ENCODE peak calls at places on chromosome 13, in four cellular contexts. One of them, this sample, is unnamed.
A peak's percentile ranks its signal among the peaks of the same experiment; 100 is the strongest.

GRCh38 chr13:29594310-29594709 is 1.2 kb downstream of the SLC7A1 start:
- DNase-seq in H1: no peak
- DNase-seq in H9: no peak
- DNase-seq in mesendoderm: peak; percentile 71
- DNase-seq in this sample: peak; percentile 91

GRCh38 chr13:20567881-20568528 is 1.0 kb downstream of the IFT88 start:
- DNase-seq in H1: no peak
- DNase-seq in H9: no peak
- DNase-seq in mesendoderm: no peak
- DNase-seq in this sample: no peak

GRCh38 chr13:30111810-30112209 is 195.5 kb downstream of the KATNAL1 start:
- DNase-seq in H1: no peak
- DNase-seq in H9: peak; percentile 54
- DNase-seq in mesendoderm: peak; percentile 54
- DNase-seq in this sample: no peak

GRCh38 chr13:112857914-112858490 is 111.0 kb upstream of the MCF2L start:
- DNase-seq in H1: no peak
- DNase-seq in H9: no peak
- DNase-seq in mesendoderm: no peak
- DNase-seq in this sample: no peak

GRCh38 chr13:26132756-26133155 is 80.9 kb upstream of the SHISA2 start:
- DNase-seq in H1: no peak
- DNase-seq in H9: no peak
- DNase-seq in mesendoderm: peak; percentile 52
- DNase-seq in this sample: peak; percentile 13

GRCh38 chr13:111074826-111075225 is 40.3 kb upstream of the ARHGEF7 start:
- DNase-seq in H1: no peak
- DNase-seq in H9: no peak
- DNase-seq in mesendoderm: no peak
- DNase-seq in this sample: no peak

GRCh38 chr13:104008571-104009435 is 942.6 kb upstream of the SLC10A2 start:
- DNase-seq in H1: no peak
- DNase-seq in H9: no peak
- DNase-seq in mesendoderm: no peak
- DNase-seq in this sample: peak; percentile 90

GRCh38 chr13:33999830-34000605 is 182.1 kb downstream of the RFC3 start:
- DNase-seq in H1: no peak
- DNase-seq in H9: no peak
- DNase-seq in mesendoderm: no peak
- DNase-seq in this sample: no peak

GRCh38 chr13:51585234-51585672 is 991 bp downstream of the WDFY2 start:
- DNase-seq in H1: no peak
- DNase-seq in H9: no peak
- DNase-seq in mesendoderm: no peak
- DNase-seq in this sample: peak; percentile 24

GRCh38 chr13:84649853-84650252 is 767.6 kb upstream of the SLITRK1 start:
- DNase-seq in H1: no peak
- DNase-seq in H9: no peak
- DNase-seq in mesendoderm: no peak
- DNase-seq in this sample: peak; percentile 48

GRCh38 chr13:46603165-46603603 is 50.2 kb downstream of the LRCH1 start:
- DNase-seq in H1: no peak
- DNase-seq in H9: no peak
- DNase-seq in mesendoderm: peak; percentile 65
- DNase-seq in this sample: no peak

GRCh38 chr13:49877629-49878218 is 58.4 kb downstream of the SPRYD7 start:
- DNase-seq in H1: no peak
- DNase-seq in H9: no peak
- DNase-seq in mesendoderm: peak; percentile 62
- DNase-seq in this sample: no peak

GRCh38 chr13:75724742-75725504 is 88.8 kb downstream of the LMO7 start:
- DNase-seq in H1: no peak
- DNase-seq in H9: no peak
- DNase-seq in mesendoderm: peak; percentile 17
- DNase-seq in this sample: no peak

GRCh38 chr13:39317284-39317683 is 279.0 kb downstream of the NHLRC3 start:
- DNase-seq in H1: no peak
- DNase-seq in H9: no peak
- DNase-seq in mesendoderm: no peak
- DNase-seq in this sample: peak; percentile 62

GRCh38 chr13:27789495-27790303 is 2.6 kb upstream of the GSX1 start:
- DNase-seq in H1: no peak
- DNase-seq in H9: peak; percentile 37
- DNase-seq in mesendoderm: no peak
- DNase-seq in this sample: no peak

GRCh38 chr13:24208314-24208713 is 47.8 kb downstream of the SPATA13 start:
- DNase-seq in H1: no peak
- DNase-seq in H9: no peak
- DNase-seq in mesendoderm: no peak
- DNase-seq in this sample: peak; percentile 95

GRCh38 chr13:109941951-109942350 is 155.6 kb upstream of the IRS2 start:
- DNase-seq in H1: no peak
- DNase-seq in H9: no peak
- DNase-seq in mesendoderm: no peak
- DNase-seq in this sample: peak; percentile 48

GRCh38 chr13:37741536-37741935 is 128.0 kb downstream of the TRPC4 start:
- DNase-seq in H1: no peak
- DNase-seq in H9: no peak
- DNase-seq in mesendoderm: no peak
- DNase-seq in this sample: no peak

GRCh38 chr13:32783067-32783466 is 196.8 kb downstream of the PDS5B start:
- DNase-seq in H1: no peak
- DNase-seq in H9: no peak
- DNase-seq in mesendoderm: no peak
- DNase-seq in this sample: peak; percentile 67

GRCh38 chr13:20708216-20708615 is 4.7 kb downstream of the IL17D start:
- DNase-seq in H1: no peak
- DNase-seq in H9: no peak
- DNase-seq in mesendoderm: no peak
- DNase-seq in this sample: no peak

GRCh38 chr13:83730674-83731073 is 151.6 kb downstream of the SLITRK1 start:
- DNase-seq in H1: no peak
- DNase-seq in H9: no peak
- DNase-seq in mesendoderm: no peak
- DNase-seq in this sample: no peak

GRCh38 chr13:71124230-71124629 is 742.8 kb downstream of the DACH1 start:
- DNase-seq in H1: no peak
- DNase-seq in H9: no peak
- DNase-seq in mesendoderm: no peak
- DNase-seq in this sample: no peak

GRCh38 chr13:30486230-30487074 is 20.7 kb upstream of the HMGB1 start:
- DNase-seq in H1: no peak
- DNase-seq in H9: peak; percentile 40
- DNase-seq in mesendoderm: peak; percentile 85
- DNase-seq in this sample: no peak

GRCh38 chr13:113971471-113972231 is 2.2 kb downstream of the C13orf46 start:
- DNase-seq in H1: no peak
- DNase-seq in H9: no peak
- DNase-seq in mesendoderm: no peak
- DNase-seq in this sample: no peak
- H3K56ac ChIP-seq in H1: no peak overlapping the region
- H3K56ac ChIP-seq in H9: no peak overlapping the region
- H3K56ac ChIP-seq in mesendoderm: no peak overlapping the region
- H3K56ac ChIP-seq in this sample: no peak overlapping the region

GRCh38 chr13:58619396-58620113 is 988.0 kb downstream of the PCDH17 start:
- DNase-seq in H1: no peak
- DNase-seq in H9: no peak
- DNase-seq in mesendoderm: peak; percentile 91
- DNase-seq in this sample: no peak

GRCh38 chr13:58625703-58626389 is 994.3 kb downstream of the PCDH17 start:
- DNase-seq in H1: no peak
- DNase-seq in H9: no peak
- DNase-seq in mesendoderm: no peak
- DNase-seq in this sample: no peak

GRCh38 chr13:58620171-58620570 is 988.6 kb downstream of the PCDH17 start:
- DNase-seq in H1: no peak
- DNase-seq in H9: no peak
- DNase-seq in mesendoderm: peak; percentile 72
- DNase-seq in this sample: no peak
- H3K56ac ChIP-seq in H1: no peak overlapping the region
- H3K56ac ChIP-seq in H9: no peak overlapping the region
- H3K56ac ChIP-seq in mesendoderm: no peak overlapping the region
- H3K56ac ChIP-seq in this sample: no peak overlapping the region

DNA sequence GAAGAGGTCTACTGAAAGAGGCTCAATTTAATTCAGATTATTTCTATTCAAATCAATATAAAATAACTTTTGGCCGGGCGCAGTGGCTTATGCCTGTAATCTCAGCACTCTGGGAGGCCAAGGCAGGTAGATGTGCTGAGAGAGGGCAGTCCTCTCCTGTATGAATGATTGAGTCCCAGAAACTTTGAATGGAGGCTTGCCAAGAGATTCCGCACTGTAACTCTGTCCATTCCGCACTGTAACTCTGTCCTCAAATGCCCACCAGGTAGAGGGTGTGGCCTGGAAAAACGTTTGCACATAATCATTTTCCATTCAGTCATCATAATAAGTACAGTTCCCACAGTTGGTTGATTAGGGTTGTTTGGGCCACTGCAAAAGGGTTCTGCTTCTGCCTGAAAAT is 274.7 kb upstream of the SOX21 start:
- DNase-seq in H1: no peak
- DNase-seq in H9: no peak
- DNase-seq in mesendoderm: no peak
- DNase-seq in this sample: no peak
- H3K56ac ChIP-seq in H1: no peak overlapping the region
- H3K56ac ChIP-seq in H9: no peak overlapping the region
- H3K56ac ChIP-seq in mesendoderm: no peak overlapping the region
- H3K56ac ChIP-seq in this sample: no peak overlapping the region

DNA sequence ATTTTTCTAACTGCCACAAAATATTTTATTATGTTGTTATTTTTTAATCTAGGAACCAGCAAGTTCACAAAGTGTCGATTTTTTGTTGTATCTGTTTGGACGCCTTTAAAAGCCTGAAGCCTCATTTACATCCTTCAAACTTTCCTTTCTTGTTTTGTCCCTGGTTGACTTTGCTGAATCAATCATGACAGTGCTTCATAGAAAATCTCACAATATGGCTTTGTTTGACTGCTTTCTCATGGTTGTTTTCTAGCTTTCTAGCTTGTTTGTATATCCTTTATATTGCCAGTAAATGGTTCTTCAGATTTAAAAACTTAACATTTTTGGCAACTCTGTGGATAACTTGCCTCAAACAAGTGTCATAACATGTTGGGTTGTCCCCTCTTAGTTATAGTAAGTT is 84.1 kb upstream of the ATXN8OS start:
- DNase-seq in H1: no peak
- DNase-seq in H9: no peak
- DNase-seq in mesendoderm: no peak
- DNase-seq in this sample: no peak
- H3K56ac ChIP-seq in H1: no peak overlapping the region
- H3K56ac ChIP-seq in H9: no peak overlapping the region
- H3K56ac ChIP-seq in mesendoderm: no peak overlapping the region
- H3K56ac ChIP-seq in this sample: no peak overlapping the region

DNA sequence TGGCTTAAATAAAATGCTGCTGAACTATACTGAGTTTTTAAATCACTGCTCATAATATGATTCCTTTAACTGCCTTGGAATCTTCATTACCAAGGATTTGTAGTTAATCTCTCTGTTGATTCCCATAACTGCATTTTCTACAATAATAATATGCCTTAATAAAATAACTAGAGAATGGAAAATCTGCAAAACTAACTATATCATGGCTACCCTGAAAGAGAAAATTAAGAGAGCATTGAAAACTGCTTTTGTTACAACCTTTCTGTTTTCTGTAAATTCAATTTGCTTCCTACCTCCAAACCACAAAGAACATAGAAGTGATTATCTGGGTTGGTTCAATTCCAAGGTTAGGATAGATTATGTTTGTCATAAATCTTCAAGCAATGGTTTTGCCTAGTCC is 202.8 kb upstream of the ATXN8OS start:
- DNase-seq in H1: no peak
- DNase-seq in H9: no peak
- DNase-seq in mesendoderm: no peak
- DNase-seq in this sample: no peak
- H3K56ac ChIP-seq in H1: no peak overlapping the region
- H3K56ac ChIP-seq in H9: no peak overlapping the region
- H3K56ac ChIP-seq in mesendoderm: no peak overlapping the region
- H3K56ac ChIP-seq in this sample: no peak overlapping the region

GRCh38 chr13:99463998-99464397 is 37.3 kb upstream of the TM9SF2 start:
- DNase-seq in H1: no peak
- DNase-seq in H9: no peak
- DNase-seq in mesendoderm: no peak
- DNase-seq in this sample: no peak
- H3K56ac ChIP-seq in H1: no peak overlapping the region
- H3K56ac ChIP-seq in H9: no peak overlapping the region
- H3K56ac ChIP-seq in mesendoderm: no peak overlapping the region
- H3K56ac ChIP-seq in this sample: no peak overlapping the region

GRCh38 chr13:94886191-94886590 is 173.8 kb upstream of the SOX21 start:
- DNase-seq in H1: no peak
- DNase-seq in H9: no peak
- DNase-seq in mesendoderm: no peak
- DNase-seq in this sample: no peak
- H3K56ac ChIP-seq in H1: no peak overlapping the region
- H3K56ac ChIP-seq in H9: no peak overlapping the region
- H3K56ac ChIP-seq in mesendoderm: no peak overlapping the region
- H3K56ac ChIP-seq in this sample: no peak overlapping the region